ENCODE peak calls at places on chromosome 18, in eight cellular contexts. R is upper lobe of right lung, H is fibroblast of lung, Z is omental fat pad, B is neural progenitor cell, Q is IMR-90, U is type B pancreatic cell, K is uterus. I is an unnamed sample.

GRCh38 chr18:79121746-79122474 is 52.7 kb downstream of the ATP9B start:
- DNase-seq in R (no peak), H (peak; percentile 11), Z (no peak), B (no peak), Q (peak; percentile 64), U (no peak), K (no peak), I (no peak)

GRCh38 chr18:27577265-27577664 is 392.2 kb upstream of the CHST9 start:
- DNase-seq in R (no peak), H (no peak), Z (no peak), B (peak; percentile 8), Q (no peak), U (no peak), K (no peak), I (no peak)

GRCh38 chr18:7904529-7904928 is 337.4 kb downstream of the PTPRM start:
- DNase-seq in R (no peak), H (peak; percentile 84), Z (no peak), B (no peak), Q (peak; percentile 95), U (no peak), K (no peak), I (no peak)

GRCh38 chr18:22848618-22849017 is 84.5 kb upstream of the RBBP8 start:
- DNase-seq in R (no peak), H (peak; percentile 88), Z (no peak), B (no peak), Q (peak; percentile 82), U (no peak), K (peak; percentile 59), I (no peak)

GRCh38 chr18:53534203-53534602 is 690.3 kb downstream of the MBD2 start:
- DNase-seq in R (no peak), H (no peak), Z (no peak), B (no peak), Q (no peak), U (no peak), K (no peak), I (no peak)

GRCh38 chr18:58239879-58240278 is 195.9 kb downstream of the NEDD4L start:
- DNase-seq in R (no peak), H (no peak), Z (no peak), B (no peak), Q (peak; percentile 44), U (no peak), K (no peak), I (no peak)

GRCh38 chr18:44128365-44128764 is 552.3 kb upstream of the SETBP1 start:
- DNase-seq in R (no peak), H (peak; percentile 17), Z (no peak), B (no peak), Q (peak; percentile 8), U (no peak), K (no peak), I (no peak)

GRCh38 chr18:3350566-3351527 is 88.9 kb downstream of the MYL12B start:
- DNase-seq in R (no peak), H (no peak), Z (no peak), B (no peak), Q (peak; percentile 23), U (no peak), K (no peak), I (no peak)

GRCh38 chr18:8696749-8697211 is 8.6 kb upstream of the MTCL1 start:
- DNase-seq in R (peak; percentile 84), H (peak; percentile 60), Z (peak; percentile 93), B (peak; percentile 68), Q (peak; percentile 48), U (peak; percentile 83), K (peak; percentile 70), I (peak; percentile 68)

GRCh38 chr18:59908790-59909189 is 9.0 kb downstream of the PMAIP1 start:
- DNase-seq in R (no peak), H (peak; percentile 56), Z (no peak), B (no peak), Q (peak; percentile 52), U (no peak), K (no peak), I (no peak)

GRCh38 chr18:76212958-76213357 is 282.1 kb downstream of the ZNF516 start:
- DNase-seq in R (no peak), H (no peak), Z (no peak), B (peak; percentile 60), Q (no peak), U (no peak), K (no peak), I (no peak)

GRCh38 chr18:11309172-11309571 is 159.8 kb upstream of the PIEZO2 start:
- DNase-seq in R (no peak), H (peak; percentile 24), Z (no peak), B (no peak), Q (no peak), U (no peak), K (no peak), I (no peak)
- TF ChIP-seq CTCF in R (no peak), H (peak; percentile 11), Z (no peak), B (no peak), Q (peak; percentile 5), U (peak; percentile 27), K (no peak), I (no peak)

DNA sequence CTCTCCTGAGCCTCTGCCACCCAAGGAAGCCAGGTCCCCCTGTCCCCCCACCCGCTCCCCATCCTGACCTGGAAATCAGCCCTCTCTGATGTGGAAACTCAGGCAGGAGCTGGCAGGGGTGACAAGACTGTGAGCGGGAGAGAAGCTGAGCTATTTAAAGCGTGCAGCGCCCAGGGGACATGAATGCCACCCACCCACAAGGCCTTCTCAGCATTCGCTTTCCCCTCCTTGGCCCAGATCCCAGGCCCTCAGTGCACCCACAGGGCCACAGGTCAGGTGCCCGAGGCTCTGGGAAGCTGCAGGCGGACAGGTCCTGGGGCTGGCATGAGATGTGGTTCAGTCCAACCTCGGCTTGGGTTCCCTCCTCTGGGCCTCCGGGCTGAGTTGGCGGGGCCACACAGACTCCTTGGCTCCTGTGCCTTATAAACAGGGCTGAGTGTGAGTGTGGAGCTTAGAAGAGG is 168.4 kb downstream of the SMAD7 start:
- DNase-seq in R (peak; percentile 77), H (no peak), Z (no peak), B (no peak), Q (no peak), U (no peak), K (no peak), I (no peak)
- TF ChIP-seq CTCF in R (no peak), H (no peak), Z (no peak), B (no peak), Q (no peak), U (no peak), K (no peak), I (no peak)

GRCh38 chr18:37671530-37671929 is 105.9 kb upstream of the CELF4 start:
- DNase-seq in R (no peak), H (no peak), Z (no peak), B (no peak), Q (no peak), U (no peak), K (no peak), I (no peak)
- TF ChIP-seq CTCF in R (no peak), H (no peak), Z (no peak), B (no peak), Q (no peak), U (no peak), K (no peak), I (no peak)

GRCh38 chr18:63747006-63747405 is 28.2 kb upstream of the SERPINB7 start:
- DNase-seq in R (no peak), H (no peak), Z (no peak), B (no peak), Q (no peak), U (no peak), K (no peak), I (no peak)

GRCh38 chr18:63736856-63737255 is 34.1 kb downstream of the SERPINB11 start:
- DNase-seq in R (no peak), H (no peak), Z (no peak), B (no peak), Q (peak; percentile 41), U (no peak), K (no peak), I (no peak)

DNA sequence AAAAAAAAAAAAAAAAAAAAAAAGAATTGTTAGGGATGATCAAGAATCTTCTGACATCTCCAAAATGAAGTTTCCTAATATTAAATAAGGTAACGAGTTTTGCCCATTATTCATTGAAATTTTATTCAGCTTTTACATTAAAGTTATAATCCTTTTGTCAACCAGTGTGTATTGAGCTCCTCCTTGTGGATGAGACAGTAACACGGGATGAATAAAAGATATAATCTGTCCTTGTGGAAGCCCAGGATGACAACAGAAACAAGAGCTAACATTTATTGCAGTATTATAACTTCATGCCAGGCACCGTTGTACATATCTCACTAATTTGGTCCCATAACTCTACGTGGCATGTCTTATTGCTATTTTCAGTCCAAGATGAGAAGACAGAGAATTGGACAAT is 33.4 kb upstream of the SERPINB7 start:
- DNase-seq in R (no peak), H (peak; percentile 30), Z (no peak), B (no peak), Q (peak; percentile 61), U (no peak), K (no peak), I (no peak)
- TF ChIP-seq CTCF in R (no peak), H (peak; percentile 33), Z (no peak), B (peak; percentile 41), Q (peak; percentile 75), U (peak; percentile 48), K (no peak), I (no peak)

GRCh38 chr18:42730272-42730671 is 385.2 kb downstream of the RIT2 start:
- DNase-seq in R (no peak), H (no peak), Z (no peak), B (no peak), Q (no peak), U (no peak), K (no peak), I (no peak)
- TF ChIP-seq CTCF in R (peak; percentile 8), H (peak; percentile 8), Z (no peak), B (peak; percentile 47), Q (no peak), U (peak; percentile 63), K (no peak), I (no peak)

DNA sequence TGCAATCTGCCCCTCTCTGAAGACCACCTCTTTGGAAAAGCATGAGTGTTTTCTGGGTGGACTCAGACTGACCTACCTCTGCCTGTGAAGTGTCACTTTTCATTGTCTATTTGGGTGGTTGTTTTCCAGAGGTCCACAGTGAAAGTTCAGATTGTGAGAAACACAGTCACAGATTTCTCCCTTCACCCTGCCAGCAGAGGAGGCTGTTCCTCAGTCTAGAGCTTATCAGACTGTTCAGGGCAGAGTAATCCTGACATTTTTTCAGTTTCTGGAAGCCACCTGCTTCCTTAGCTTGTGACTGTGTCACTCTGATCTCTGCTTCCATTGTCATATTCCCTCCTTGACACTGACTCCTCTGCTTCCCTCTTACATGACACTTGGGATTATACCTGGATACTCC is 55.4 kb upstream of the RMP24 start:
- DNase-seq in R (no peak), H (no peak), Z (no peak), B (no peak), Q (no peak), U (no peak), K (no peak), I (no peak)
- TF ChIP-seq CTCF in R (no peak), H (no peak), Z (no peak), B (peak; percentile 13), Q (no peak), U (no peak), K (no peak), I (no peak)

GRCh38 chr18:24095976-24096375 is 42.9 kb upstream of the CABYR start:
- DNase-seq in R (no peak), H (no peak), Z (no peak), B (no peak), Q (no peak), U (no peak), K (no peak), I (no peak)
- TF ChIP-seq CTCF in R (no peak), H (no peak), Z (no peak), B (no peak), Q (no peak), U (no peak), K (no peak), I (no peak)

GRCh38 chr18:66560092-66560491 is 43.8 kb downstream of the CDH19 start:
- DNase-seq in R (no peak), H (peak; percentile 19), Z (no peak), B (peak; percentile 46), Q (no peak), U (no peak), K (no peak), I (no peak)
- TF ChIP-seq CTCF in R (peak; percentile 50), H (peak; percentile 38), Z (no peak), B (peak; percentile 63), Q (no peak), U (peak; percentile 69), K (no peak), I (no peak)